ENCODE peak calls at places on chromosomes 6 and 20, in eight cellular contexts. C is breast epithelium, I is endothelial cell of umbilical vein, T is stomach, G is transverse colon, L is HCT116, Y is sigmoid colon, J is suprapubic skin. V is an unnamed sample.

GRCh38 chr6:36862164-36862847 is 12.3 kb downstream of the PPIL1 start:
- DNase-seq in J (no peak), T (no peak), L (no peak), G (no peak), C (no peak), I (no peak), Y (no peak), V (no peak)

GRCh38 chr6:35973670-35974222 is 50.7 kb downstream of the SLC26A8 start:
- DNase-seq in I (no peak), Y (no peak), J (no peak), T (peak), L (no peak), C (no peak), G (peak), V (no peak)

GRCh38 chr6:137000825-137001224 is 43.9 kb downstream of the IL20RA start:
- DNase-seq in L (peak), T (no peak), J (no peak), I (no peak), C (no peak), G (no peak), Y (no peak), V (no peak)

GRCh38 chr20:50727792-50728485 is 3.4 kb upstream of the PARD6B start:
- DNase-seq in L (no peak), C (no peak), Y (no peak), I (no peak), T (no peak), J (no peak), G (no peak), V (peak)

GRCh38 chr20:3245711-3246110 is 6.7 kb upstream of the SLC4A11 start:
- DNase-seq in L (no peak), T (no peak), I (no peak), G (no peak), C (no peak), Y (no peak), J (no peak), V (no peak)

GRCh38 chr6:18551228-18551627 is 164.1 kb downstream of the RNF144B start:
- DNase-seq in C (no peak), I (no peak), L (no peak), J (no peak), Y (no peak), G (no peak), T (no peak), V (no peak)

GRCh38 chr20:62159835-62160234 is 16.3 kb downstream of the SS18L1 start:
- DNase-seq in J (no peak), Y (no peak), T (no peak), I (no peak), G (no peak), C (peak), L (peak), V (no peak)

GRCh38 chr20:56400001-56400640 is 7.7 kb downstream of the CSTF1 start:
- DNase-seq in L (peak), T (peak), I (peak), G (peak), C (no peak), Y (no peak), J (no peak), V (no peak)

GRCh38 chr6:19804362-19805145 is 32.6 kb upstream of the ID4 start:
- DNase-seq in G (peak), Y (peak), T (peak), I (peak), J (peak), L (peak), C (peak), V (peak)

GRCh38 chr6:12245763-12246720 is 44.1 kb upstream of the EDN1 start:
- DNase-seq in C (no peak), L (no peak), T (no peak), I (peak), J (no peak), G (peak), Y (no peak), V (no peak)

GRCh38 chr20:59514554-59514953 is 89.8 kb upstream of the PHACTR3 start:
- DNase-seq in I (no peak), C (no peak), G (no peak), T (no peak), Y (no peak), J (no peak), L (no peak), V (no peak)

GRCh38 chr6:7561153-7561964 is 19.9 kb downstream of the DSP start:
- DNase-seq in I (no peak), L (no peak), G (peak), T (peak), Y (no peak), C (peak), J (no peak), V (no peak)

GRCh38 chr6:24667378-24667803 is 514 bp downstream of the ACOT13 start:
- DNase-seq in J (no peak), C (no peak), Y (no peak), I (no peak), T (no peak), G (peak), L (no peak), V (no peak)

GRCh38 chr6:43713611-43714310 is 26.2 kb upstream of the MRPS18A start:
- DNase-seq in G (no peak), C (no peak), Y (peak), L (no peak), T (no peak), J (no peak), I (no peak), V (no peak)

GRCh38 chr20:20024942-20025341 is 7.8 kb downstream of the NAA20 start:
- DNase-seq in Y (no peak), C (no peak), T (no peak), L (no peak), I (no peak), G (no peak), J (no peak), V (no peak)

GRCh38 chr20:33373735-33374605 is 27.3 kb downstream of the CDK5RAP1 start:
- DNase-seq in I (peak), L (no peak), Y (no peak), T (no peak), J (no peak), C (peak), G (no peak), V (no peak)

DNA sequence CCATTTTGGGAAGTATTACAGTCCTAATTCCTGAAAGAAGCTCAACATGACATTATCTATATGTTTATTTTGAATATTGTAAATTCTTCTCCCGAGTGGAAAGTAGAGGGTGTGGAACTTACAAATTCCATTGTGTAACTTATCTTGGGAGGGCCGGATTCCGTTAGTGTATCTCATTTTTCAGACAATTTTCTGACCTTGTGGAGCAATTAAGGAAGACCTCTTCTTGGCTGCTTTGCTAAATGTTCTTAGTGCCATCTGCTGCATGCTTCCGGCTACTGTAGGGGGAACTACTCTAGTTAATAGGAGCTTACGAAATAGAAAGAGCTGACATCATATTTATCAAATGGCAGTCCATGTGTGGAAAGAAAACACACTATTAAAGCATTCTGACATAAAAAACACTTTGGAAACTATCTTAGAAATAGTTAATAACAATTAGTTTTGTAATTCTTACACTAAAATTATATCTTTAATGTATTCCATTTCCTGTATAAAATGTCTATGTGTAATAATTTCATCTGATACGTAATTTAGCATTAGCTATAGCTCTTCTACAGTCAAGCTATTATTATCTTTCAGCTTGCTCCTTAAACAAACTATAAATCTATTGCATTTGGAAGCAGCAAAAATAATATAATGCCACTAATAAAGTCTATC is 41.5 kb upstream of the KCNQ5 start:
- DNase-seq in T (no peak), I (no peak), L (peak), C (no peak), J (no peak), Y (no peak), G (no peak), V (no peak)
- TF ChIP-seq CTCF in T (no peak), I (no peak), L (peak), C (no peak), J (no peak), Y (no peak), G (no peak), V (no peak)

GRCh38 chr20:63308218-63308911 is 15.4 kb downstream of the COL20A1 start:
- DNase-seq in I (no peak), T (no peak), Y (no peak), J (no peak), L (no peak), C (no peak), G (no peak), V (no peak)

GRCh38 chr20:63306673-63307537 is 13.9 kb downstream of the COL20A1 start:
- DNase-seq in C (no peak), I (no peak), G (no peak), Y (no peak), L (no peak), T (no peak), J (no peak), V (no peak)

GRCh38 chr20:63303095-63303666 is 10.2 kb downstream of the COL20A1 start:
- DNase-seq in T (no peak), G (no peak), L (no peak), C (no peak), J (no peak), I (no peak), Y (no peak), V (no peak)

GRCh38 chr20:63307538-63308217 is 14.7 kb downstream of the COL20A1 start:
- DNase-seq in I (no peak), Y (no peak), T (no peak), L (no peak), G (no peak), J (no peak), C (no peak), V (no peak)

GRCh38 chr20:63305393-63305792 is 12.4 kb downstream of the COL20A1 start:
- DNase-seq in G (no peak), J (no peak), L (no peak), T (no peak), I (no peak), C (no peak), Y (no peak), V (no peak)
- TF ChIP-seq POLR2AphosphoS5 in G (no peak), J (no peak), L (no peak), T (no peak), I (no peak), C (no peak), Y (no peak), V (no peak)

GRCh38 chr6:158042245-158042798 is 60.7 kb downstream of the SYNJ2 start:
- DNase-seq in Y (peak), L (peak), I (peak), J (no peak), G (no peak), T (peak), C (no peak), V (no peak)
- TF ChIP-seq POLR2A in Y (no peak), L (no peak), I (no peak), J (no peak), G (no peak), T (no peak), C (no peak), V (no peak)

GRCh38 chr6:154343473-154344308 is 12.9 kb downstream of the IPCEF1 start:
- DNase-seq in J (no peak), Y (no peak), T (peak), G (peak), I (peak), L (peak), C (peak), V (no peak)
- TF ChIP-seq CTCF in J (peak), Y (no peak), T (peak), G (no peak), I (no peak), L (peak), C (peak), V (no peak)

V was measured in vagina.